ENCODE peak calls at places on chromosomes 12 and 14, in seven cellular contexts. U is brain pericyte; B is kidney tubule cell; Q is stimulated activated CD4-positive, alpha-beta T cell treated with anti-CD3 and anti-CD28 coated beads, Interleukin-2, amount 100 ng/mL, for 48 hours; S is NCI-H1694; T is H7; X is T-cell. V is an unnamed sample.

GRCh38 chr12:126676426-126676825 is 1590.5 kb upstream of the TMEM132C start:
- DNase-seq in S (no peak), B (peak; percentile 5), T (no peak), Q (no peak), X (no peak), U (no peak), V (no peak)

GRCh38 chr12:120362516-120363273 is 6.3 kb downstream of the MSI1 start:
- DNase-seq in S (no peak), U (no peak), T (peak; percentile 43), X (no peak), Q (no peak), B (no peak), V (no peak)

GRCh38 chr14:71319646-71320045 is 412.4 kb downstream of the PCNX1 start:
- DNase-seq in B (peak; percentile 24), Q (no peak), T (peak; percentile 13), X (no peak), U (no peak), S (no peak), V (no peak)

GRCh38 chr12:63086149-63086915 is 64.7 kb downstream of the AVPR1A start:
- DNase-seq in U (no peak), X (no peak), Q (no peak), S (no peak), T (no peak), B (no peak), V (no peak)

GRCh38 chr14:61089126-61089750 is 108.2 kb downstream of the SLC38A6 start:
- DNase-seq in Q (no peak), S (no peak), X (no peak), B (no peak), U (no peak), T (no peak), V (no peak)

GRCh38 chr14:93010118-93010475 is 87.1 kb downstream of the CHGA start:
- DNase-seq in S (no peak), U (no peak), Q (no peak), X (no peak), B (no peak), T (no peak), V (no peak)

GRCh38 chr12:10331642-10332239 is 24.1 kb downstream of the KLRD1 start:
- DNase-seq in B (peak; percentile 52), T (peak; percentile 48), X (no peak), Q (no peak), S (peak; percentile 9), U (peak; percentile 12), V (peak; percentile 39)

GRCh38 chr12:106142591-106143261 is 4.0 kb upstream of the NUAK1 start:
- DNase-seq in S (no peak), X (no peak), Q (no peak), B (no peak), T (no peak), U (no peak), V (no peak)

GRCh38 chr12:47604474-47604873 is 101.4 kb downstream of the RPAP3 start:
- DNase-seq in T (no peak), X (no peak), S (no peak), B (peak; percentile 30), Q (no peak), U (no peak), V (no peak)

GRCh38 chr12:47781479-47782371 is 8.7 kb downstream of the SLC48A1 start:
- DNase-seq in Q (no peak), X (no peak), T (no peak), U (no peak), S (no peak), B (peak; percentile 53), V (no peak)

GRCh38 chr12:128111951-128112350 is 155.0 kb upstream of the TMEM132C start:
- DNase-seq in U (no peak), S (no peak), Q (no peak), T (peak; percentile 19), X (no peak), B (no peak), V (no peak)

GRCh38 chr14:24595046-24595808 is 14.3 kb downstream of the GZMH start:
- DNase-seq in B (peak; percentile 3), S (no peak), Q (no peak), T (no peak), U (no peak), X (no peak), V (no peak)

GRCh38 chr12:62684586-62685295 is 218.1 kb downstream of the MON2 start:
- DNase-seq in U (no peak), X (no peak), B (no peak), T (peak; percentile 32), S (no peak), Q (no peak), V (no peak)

GRCh38 chr12:68483592-68484373 is 126.9 kb upstream of the RAP1B start:
- DNase-seq in U (no peak), X (no peak), T (no peak), S (no peak), B (no peak), Q (no peak), V (no peak)

GRCh38 chr14:23294734-23295561 is 7.7 kb downstream of the PPP1R3E start:
- DNase-seq in T (no peak), X (peak; percentile 49), U (no peak), B (peak; percentile 57), S (peak; percentile 68), Q (peak; percentile 46), V (no peak)

GRCh38 chr12:59596232-59597143 is 659 bp downstream of the SLC16A7 start:
- DNase-seq in S (peak; percentile 28), B (peak; percentile 53), U (peak; percentile 41), T (peak; percentile 49), Q (peak; percentile 68), X (peak; percentile 93), V (peak; percentile 25)

GRCh38 chr12:40168868-40169267 is 55.9 kb upstream of the LRRK2 start:
- DNase-seq in S (no peak), B (peak; percentile 30), X (no peak), Q (no peak), T (no peak), U (no peak), V (no peak)

GRCh38 chr12:124386059-124386458 is 91.2 kb downstream of the RFLNA start:
- DNase-seq in S (no peak), U (no peak), Q (no peak), B (peak; percentile 53), X (no peak), T (no peak), V (no peak)

GRCh38 chr14:32478027-32478426 is 148.9 kb downstream of the AKAP6 start:
- DNase-seq in U (no peak), X (no peak), B (peak; percentile 26), Q (no peak), T (no peak), S (no peak), V (no peak)

GRCh38 chr12:110699591-110700445 is 10.9 kb upstream of the HVCN1 start:
- DNase-seq in Q (no peak), B (no peak), S (no peak), U (no peak), X (no peak), T (peak; percentile 61), V (no peak)

GRCh38 chr14:104889374-104889755 is 24.3 kb downstream of the CEP170B start:
- DNase-seq in X (no peak), S (no peak), B (no peak), T (peak; percentile 51), Q (no peak), U (no peak), V (no peak)

GRCh38 chr12:3041558-3042164 is 35.5 kb upstream of the TSPAN9 start:
- DNase-seq in X (peak; percentile 11), S (peak; percentile 96), Q (peak; percentile 34), B (peak; percentile 81), T (peak; percentile 93), U (peak; percentile 51), V (peak; percentile 94)

GRCh38 chr12:34625116-34625515 is 602.8 kb downstream of the ALG10 start:
- DNase-seq in U (no peak), Q (no peak), S (peak; percentile 32), B (no peak), T (peak; percentile 3), X (no peak), V (no peak)

GRCh38 chr14:75418779-75419768 is 8.7 kb upstream of the JDP2 start:
- DNase-seq in U (no peak), Q (peak; percentile 39), B (no peak), T (peak; percentile 86), X (peak; percentile 14), S (no peak), V (no peak)

GRCh38 chr12:132423251-132424117 is 66.5 kb upstream of the FBRSL1 start:
- DNase-seq in U (no peak), Q (no peak), B (peak; percentile 8), S (no peak), T (peak; percentile 83), X (no peak), V (no peak)

GRCh38 chr12:39931857-39932256 is 174.0 kb downstream of the SLC2A13 start:
- DNase-seq in T (no peak), Q (no peak), S (no peak), B (no peak), X (no peak), U (no peak), V (no peak)

GRCh38 chr12:48956279-48957140 is 777 bp downstream of the ARF3 start:
- DNase-seq in B (peak; percentile 98), S (peak; percentile 51), X (no peak), Q (no peak), T (peak; percentile 93), U (peak; percentile 89), V (peak; percentile 39)

GRCh38 chr12:113174461-113175384 is 10.6 kb downstream of the DDX54 start:
- DNase-seq in U (no peak), S (peak; percentile 50), Q (peak; percentile 84), X (peak; percentile 55), T (peak; percentile 96), B (peak; percentile 66), V (peak; percentile 89)